ENCODE peak calls at places on chromosomes 2 and 18, in four cellular contexts. One of them, this sample, is unnamed.

GRCh38 chr2:26313446-26313845 is 32.5 kb upstream of the SELENOI start:
- DNase-seq in right lobe of liver: no peak
- DNase-seq in transverse colon: no peak
- DNase-seq in cardiac muscle cell: no peak
- DNase-seq in this sample: no peak

GRCh38 chr2:42138163-42139016 is 30.8 kb upstream of the EML4 start:
- DNase-seq in right lobe of liver: no peak
- DNase-seq in transverse colon: no peak
- DNase-seq in cardiac muscle cell: no peak
- DNase-seq in this sample: peak

GRCh38 chr2:48312126-48312525 is 217.8 kb upstream of the STON1 start:
- DNase-seq in right lobe of liver: no peak
- DNase-seq in transverse colon: no peak
- DNase-seq in cardiac muscle cell: no peak
- DNase-seq in this sample: no peak

GRCh38 chr2:134341476-134341875 is 87.6 kb downstream of the MGAT5 start:
- DNase-seq in right lobe of liver: no peak
- DNase-seq in transverse colon: no peak
- DNase-seq in cardiac muscle cell: no peak
- DNase-seq in this sample: no peak

GRCh38 chr2:40369619-40370397 is 82.1 kb downstream of the SLC8A1 start:
- DNase-seq in right lobe of liver: no peak
- DNase-seq in transverse colon: no peak
- DNase-seq in cardiac muscle cell: no peak
- DNase-seq in this sample: no peak

GRCh38 chr2:20187331-20187730 is 37.6 kb downstream of the SDC1 start:
- DNase-seq in right lobe of liver: peak
- DNase-seq in transverse colon: no peak
- DNase-seq in cardiac muscle cell: no peak
- DNase-seq in this sample: no peak

GRCh38 chr2:9832586-9832985 is 10.7 kb upstream of the TAF1B start:
- DNase-seq in right lobe of liver: no peak
- DNase-seq in transverse colon: no peak
- DNase-seq in cardiac muscle cell: no peak
- DNase-seq in this sample: no peak

GRCh38 chr2:110800611-110801402 is 68.4 kb downstream of the ACOXL start:
- DNase-seq in right lobe of liver: no peak
- DNase-seq in transverse colon: no peak
- DNase-seq in cardiac muscle cell: peak
- DNase-seq in this sample: no peak

GRCh38 chr18:79581406-79581805 is 98.2 kb upstream of the CTDP1 start:
- DNase-seq in right lobe of liver: peak
- DNase-seq in transverse colon: peak
- DNase-seq in cardiac muscle cell: no peak
- DNase-seq in this sample: peak

GRCh38 chr18:50151876-50152275 is 43.1 kb downstream of the MYO5B start:
- DNase-seq in right lobe of liver: no peak
- DNase-seq in transverse colon: no peak
- DNase-seq in cardiac muscle cell: no peak
- DNase-seq in this sample: no peak

GRCh38 chr2:38835015-38835601 is 40.6 kb downstream of the DHX57 start:
- DNase-seq in right lobe of liver: no peak
- DNase-seq in transverse colon: no peak
- DNase-seq in cardiac muscle cell: peak
- DNase-seq in this sample: no peak

GRCh38 chr2:43110442-43110871 is 115.9 kb downstream of the ZFP36L2 start:
- DNase-seq in right lobe of liver: no peak
- DNase-seq in transverse colon: no peak
- DNase-seq in cardiac muscle cell: peak
- DNase-seq in this sample: no peak

GRCh38 chr2:152548996-152549395 is 168.3 kb downstream of the PRPF40A start:
- DNase-seq in right lobe of liver: no peak
- DNase-seq in transverse colon: no peak
- DNase-seq in cardiac muscle cell: no peak
- DNase-seq in this sample: no peak
- H3K27ac ChIP-seq in right lobe of liver: no peak
- H3K27ac ChIP-seq in transverse colon: no peak
- H3K27ac ChIP-seq in cardiac muscle cell: no peak
- H3K27ac ChIP-seq in this sample: no peak

GRCh38 chr18:48682768-48683167 is 143.9 kb downstream of the CTIF start:
- DNase-seq in right lobe of liver: no peak
- DNase-seq in transverse colon: no peak
- DNase-seq in cardiac muscle cell: no peak
- DNase-seq in this sample: no peak

GRCh38 chr18:48679236-48679635 is 140.4 kb downstream of the CTIF start:
- DNase-seq in right lobe of liver: no peak
- DNase-seq in transverse colon: no peak
- DNase-seq in cardiac muscle cell: no peak
- DNase-seq in this sample: no peak

GRCh38 chr18:48680871-48681270 is 142.0 kb downstream of the CTIF start:
- DNase-seq in right lobe of liver: peak
- DNase-seq in transverse colon: no peak
- DNase-seq in cardiac muscle cell: no peak
- DNase-seq in this sample: no peak

GRCh38 chr18:48678237-48679115 is 139.6 kb downstream of the CTIF start:
- DNase-seq in right lobe of liver: no peak
- DNase-seq in transverse colon: no peak
- DNase-seq in cardiac muscle cell: no peak
- DNase-seq in this sample: no peak

GRCh38 chr18:48680339-48680738 is 141.5 kb downstream of the CTIF start:
- DNase-seq in right lobe of liver: no peak
- DNase-seq in transverse colon: no peak
- DNase-seq in cardiac muscle cell: peak
- DNase-seq in this sample: no peak
- H3K27ac ChIP-seq in right lobe of liver: no peak
- H3K27ac ChIP-seq in transverse colon: peak
- H3K27ac ChIP-seq in cardiac muscle cell: no peak
- H3K27ac ChIP-seq in this sample: peak

DNA sequence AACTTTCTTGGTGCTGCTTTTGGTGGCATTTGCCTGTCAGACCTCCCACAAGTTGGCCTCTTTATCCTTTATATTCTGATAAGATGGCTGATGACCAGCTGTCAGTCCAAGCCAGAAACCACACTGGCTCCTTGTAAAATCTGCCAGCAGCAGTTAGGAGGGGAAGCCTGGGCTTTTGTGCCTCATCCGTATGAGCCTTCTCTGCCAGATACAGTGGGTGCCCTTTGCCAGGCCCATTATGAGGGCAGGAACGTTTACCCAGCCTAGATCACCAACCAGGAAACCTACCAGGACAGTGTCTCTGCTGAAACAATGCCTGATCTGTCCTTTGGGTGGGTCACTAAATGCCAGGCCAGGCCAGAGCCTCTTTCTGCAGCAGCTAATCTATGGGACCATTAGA is 202.9 kb upstream of the SP5 start:
- DNase-seq in right lobe of liver: no peak
- DNase-seq in transverse colon: no peak
- DNase-seq in cardiac muscle cell: no peak
- DNase-seq in this sample: no peak
- H3K27ac ChIP-seq in right lobe of liver: no peak
- H3K27ac ChIP-seq in transverse colon: peak
- H3K27ac ChIP-seq in cardiac muscle cell: no peak
- H3K27ac ChIP-seq in this sample: no peak

DNA sequence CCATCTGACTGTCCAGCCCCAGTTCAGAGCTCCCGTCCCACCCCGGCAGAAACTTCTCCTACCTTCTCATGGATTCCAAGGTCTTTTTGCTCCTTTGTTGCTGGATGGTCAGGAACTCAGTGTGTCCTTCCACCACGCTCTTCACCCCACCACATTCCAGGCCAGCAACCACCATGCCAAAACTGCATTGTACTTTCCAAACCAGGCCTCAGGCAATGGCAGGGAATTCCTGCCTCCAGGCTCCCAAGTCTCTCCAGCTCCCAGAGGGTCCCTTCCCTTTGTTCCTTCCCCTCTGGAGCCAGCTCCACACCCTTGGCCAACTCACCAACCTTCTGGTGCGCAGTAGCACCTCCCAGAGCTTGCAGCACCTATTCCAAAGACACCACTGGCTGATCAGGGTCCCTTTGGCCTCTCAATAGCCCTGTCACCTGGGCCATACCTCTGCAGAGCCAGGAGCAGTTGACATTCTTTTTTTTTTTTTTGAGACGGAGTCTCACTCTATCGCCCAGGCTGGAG is 8.1 kb downstream of the CHMP1B start:
- DNase-seq in right lobe of liver: no peak
- DNase-seq in transverse colon: no peak
- DNase-seq in cardiac muscle cell: no peak
- DNase-seq in this sample: no peak
- H3K27ac ChIP-seq in right lobe of liver: no peak
- H3K27ac ChIP-seq in transverse colon: no peak
- H3K27ac ChIP-seq in cardiac muscle cell: no peak
- H3K27ac ChIP-seq in this sample: no peak

This sample was measured in left lung.